ENCODE peak calls at places on chromosomes 13 and 19, in five cellular contexts. P is GM12891, V is suprapubic skin, O is stomach, A is Panc1. F is an unnamed sample.

GRCh38 chr13:40180776-40181175 is 485.7 kb downstream of the FOXO1 start:
- DNase-seq in O (no peak), A (no peak), V (no peak), P (no peak), F (no peak)

GRCh38 chr13:36357692-36358091 is 11.5 kb upstream of the SPART start:
- DNase-seq in P (no peak), A (no peak), O (no peak), V (no peak), F (no peak)

GRCh38 chr19:49113762-49114629 is at the start of gene LIN7B:
- DNase-seq in A (no peak), O (peak; percentile 77), P (peak; percentile 94), V (no peak), F (peak; percentile 88)

GRCh38 chr19:15115080-15115479 is 7.9 kb downstream of the SYDE1 start:
- DNase-seq in V (no peak), P (no peak), A (no peak), O (peak; percentile 43), F (no peak)

GRCh38 chr19:35736913-35737886 is 5.1 kb downstream of the IGFLR1 start:
- DNase-seq in O (no peak), P (peak; percentile 36), V (no peak), A (no peak), F (no peak)

GRCh38 chr19:2291185-2291751 is 9.3 kb upstream of the PEAK3 start:
- DNase-seq in P (no peak), V (no peak), A (no peak), O (no peak), F (no peak)

GRCh38 chr19:44875666-44876418 is 15.2 kb upstream of the TOMM40 start:
- DNase-seq in V (no peak), O (no peak), A (no peak), P (no peak), F (no peak)

GRCh38 chr19:32219881-32220552 is 125.4 kb upstream of the ZNF507 start:
- DNase-seq in A (no peak), O (no peak), P (no peak), V (no peak), F (no peak)

GRCh38 chr13:23921451-23921888 is 24.2 kb upstream of the C1QTNF9B start:
- DNase-seq in V (no peak), P (no peak), O (no peak), A (no peak), F (peak; percentile 54)

GRCh38 chr19:51652266-51652665 is 5.6 kb upstream of the SIGLEC14 start:
- DNase-seq in V (no peak), O (no peak), A (no peak), P (no peak), F (no peak)

GRCh38 chr13:44368062-44368591 is 5.5 kb upstream of the SERP2 start:
- DNase-seq in O (no peak), V (no peak), P (no peak), A (no peak), F (no peak)

GRCh38 chr19:58561373-58562125 is 3.1 kb upstream of the UBE2M start:
- DNase-seq in O (no peak), P (no peak), V (no peak), A (no peak), F (no peak)
- TF ChIP-seq POLR2AphosphoS5 in O (no peak), P (no peak), V (no peak), A (peak; percentile 34), F (no peak)

GRCh38 chr13:72383646-72384045 is 343.8 kb downstream of the MZT1 start:
- DNase-seq in P (no peak), O (no peak), A (no peak), V (no peak), F (no peak)
- TF ChIP-seq POLR2AphosphoS5 in P (no peak), O (no peak), A (no peak), V (no peak), F (no peak)

GRCh38 chr13:34591163-34591562 is 350.9 kb upstream of the NBEA start:
- DNase-seq in A (no peak), V (no peak), P (no peak), O (no peak), F (no peak)

GRCh38 chr13:34589581-34589980 is 352.5 kb upstream of the NBEA start:
- DNase-seq in P (no peak), O (no peak), V (no peak), A (no peak), F (no peak)

GRCh38 chr13:34591801-34592454 is 350.1 kb upstream of the NBEA start:
- DNase-seq in O (no peak), P (no peak), V (no peak), A (no peak), F (no peak)

GRCh38 chr13:34588362-34588761 is 353.7 kb upstream of the NBEA start:
- DNase-seq in P (no peak), O (no peak), V (no peak), A (no peak), F (no peak)

GRCh38 chr13:34587586-34587985 is 354.5 kb upstream of the NBEA start:
- DNase-seq in A (no peak), P (no peak), V (no peak), O (no peak), F (no peak)
- TF ChIP-seq POLR2AphosphoS5 in A (no peak), P (no peak), V (no peak), O (no peak), F (no peak)

DNA sequence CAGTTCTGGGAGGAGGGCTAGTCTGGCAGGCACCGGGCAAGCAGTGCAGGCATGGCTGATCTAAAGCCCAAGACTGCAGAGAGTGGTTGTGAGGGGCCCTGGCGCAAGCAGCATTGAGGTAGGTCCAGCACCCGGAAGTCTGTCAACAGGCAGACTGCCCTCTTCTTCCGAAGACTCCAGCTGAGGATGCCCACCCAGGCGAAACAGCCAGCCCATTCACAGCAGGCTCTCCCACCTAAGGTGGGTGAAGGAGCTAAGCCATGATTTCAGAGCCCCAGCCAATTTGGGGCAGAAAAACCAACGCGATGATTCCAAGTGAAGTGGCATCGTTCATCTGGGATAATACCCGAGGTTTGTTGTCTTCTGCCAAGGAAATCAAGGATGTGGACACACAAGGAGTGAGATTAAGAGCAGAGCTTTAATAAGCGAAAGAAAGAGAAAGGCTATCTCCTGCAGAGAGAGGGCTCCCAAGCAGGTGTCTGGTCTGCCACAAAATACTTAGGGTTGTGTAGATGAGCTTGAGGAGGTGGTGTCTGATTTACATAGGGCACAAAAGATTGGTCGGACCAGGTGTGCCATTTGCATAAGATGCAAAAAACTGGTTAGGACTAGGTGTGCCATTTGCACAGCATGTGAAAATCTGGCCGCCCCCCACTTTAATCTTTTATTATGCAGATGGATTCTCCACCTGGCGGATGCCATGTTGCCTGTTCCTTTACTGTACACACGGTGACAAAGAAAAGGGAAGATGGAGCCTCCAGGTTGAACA is 22.6 kb downstream of the FAM124A start:
- DNase-seq in A (no peak), O (no peak), P (no peak), V (no peak), F (no peak)
- TF ChIP-seq POLR2AphosphoS5 in A (no peak), O (no peak), P (no peak), V (no peak), F (peak; percentile 70)

GRCh38 chr13:30216111-30216510 is 91.2 kb downstream of the KATNAL1 start:
- DNase-seq in A (no peak), O (no peak), P (no peak), V (no peak), F (no peak)
- TF ChIP-seq POLR2AphosphoS5 in A (no peak), O (no peak), P (no peak), V (no peak), F (no peak)

F was measured in H1.